ENCODE peak calls at places on chromosomes 6 and 20, in nine cellular contexts. G is body of pancreas; T is stimulated activated CD4-positive, alpha-beta T cell treated with anti-CD3 and anti-CD28 coated beads, Interleukin-1b, Interleukin-23, amount 100 ng/mL, for 24 hours; M is HT-29; R is iPS-NIHi11; N is small intestine; Y is brain microvascular endothelial cell; E is activated CD4-positive, alpha-beta T cell treated with anti-CD3 and anti-CD28 coated beads, Interleukin-2, amount 50 U/mL, for 24 hours; A is hypothalamus. P is an unnamed sample.

GRCh38 chr6:17580518-17581048 is 19.5 kb upstream of the FAM8A1 start:
- DNase-seq in G (peak; percentile 53), T (peak; percentile 28), M (no peak), R (peak; percentile 43), N (no peak), Y (peak; percentile 25), E (no peak), A (no peak), P (peak; percentile 39)

GRCh38 chr6:85015396-85015990 is 251.1 kb upstream of the TBX18 start:
- DNase-seq in G (peak; percentile 25), T (no peak), M (peak; percentile 80), R (peak; percentile 78), N (peak; percentile 25), Y (peak; percentile 78), E (no peak), A (no peak), P (peak; percentile 52)

GRCh38 chr6:111993342-111993741 is 60.6 kb upstream of the CCN6 start:
- DNase-seq in G (no peak), T (no peak), M (no peak), R (no peak), N (no peak), Y (no peak), E (no peak), A (no peak), P (no peak)

GRCh38 chr20:17971571-17972013 is 2.8 kb downstream of the MGME1 start:
- DNase-seq in G (no peak), T (no peak), M (no peak), R (peak; percentile 27), N (peak; percentile 27), Y (peak; percentile 51), E (no peak), A (no peak), P (no peak)

GRCh38 chr6:34953084-34954025 is 64.3 kb downstream of the ANKS1A start:
- DNase-seq in G (peak; percentile 63), T (no peak), M (peak; percentile 82), R (no peak), N (peak; percentile 75), Y (peak; percentile 76), E (no peak), A (no peak), P (no peak)

GRCh38 chr20:49510562-49511117 is 28.2 kb upstream of the KCNB1 start:
- DNase-seq in G (peak; percentile 40), T (no peak), M (no peak), R (no peak), N (no peak), Y (peak; percentile 45), E (no peak), A (no peak), P (peak; percentile 46)

GRCh38 chr6:152404458-152404857 is 232.7 kb downstream of the SYNE1 start:
- DNase-seq in G (no peak), T (no peak), M (no peak), R (no peak), N (no peak), Y (no peak), E (no peak), A (no peak), P (no peak)

GRCh38 chr20:2946988-2947961 is 74.0 kb downstream of the PTPRA start:
- DNase-seq in G (peak; percentile 18), T (no peak), M (no peak), R (no peak), N (peak; percentile 53), Y (peak; percentile 76), E (no peak), A (no peak), P (no peak)

GRCh38 chr6:1485678-1486077 is 96.3 kb downstream of the FOXF2 start:
- DNase-seq in G (no peak), T (no peak), M (no peak), R (no peak), N (peak; percentile 9), Y (peak; percentile 89), E (no peak), A (no peak), P (no peak)

GRCh38 chr20:42441196-42441861 is 748.4 kb downstream of the PTPRT start:
- DNase-seq in G (no peak), T (no peak), M (no peak), R (no peak), N (no peak), Y (no peak), E (no peak), A (no peak), P (no peak)

GRCh38 chr6:19024737-19025136 is 637.6 kb downstream of the RNF144B start:
- DNase-seq in G (peak; percentile 16), T (no peak), M (peak; percentile 75), R (peak; percentile 30), N (peak; percentile 57), Y (peak; percentile 72), E (no peak), A (no peak), P (peak; percentile 46)

GRCh38 chr6:10837692-10837996 is 695 bp downstream of the MAK start:
- DNase-seq in G (peak; percentile 12), T (peak; percentile 7), M (peak; percentile 13), R (peak; percentile 37), N (no peak), Y (peak; percentile 3), E (peak; percentile 4), A (no peak), P (no peak)

GRCh38 chr6:22302828-22303227 is 6.0 kb upstream of the PRL start:
- DNase-seq in G (no peak), T (no peak), M (no peak), R (no peak), N (no peak), Y (no peak), E (no peak), A (no peak), P (no peak)

GRCh38 chr20:19802492-19803158 is 44.6 kb downstream of the RIN2 start:
- DNase-seq in G (peak; percentile 50), T (no peak), M (peak; percentile 87), R (peak; percentile 41), N (peak; percentile 55), Y (no peak), E (no peak), A (no peak), P (no peak)

GRCh38 chr20:43533060-43533459 is 25.6 kb downstream of the L3MBTL1 start:
- DNase-seq in G (no peak), T (no peak), M (no peak), R (no peak), N (no peak), Y (no peak), E (no peak), A (no peak), P (no peak)

GRCh38 chr6:159899994-159900745 is 9.4 kb downstream of the MAS1 start:
- DNase-seq in G (no peak), T (no peak), M (peak; percentile 5), R (no peak), N (no peak), Y (peak; percentile 90), E (no peak), A (no peak), P (no peak)

GRCh38 chr20:14764511-14765369 is 427.3 kb upstream of the FLRT3 start:
- DNase-seq in G (peak; percentile 75), T (no peak), M (peak; percentile 58), R (peak; percentile 19), N (peak; percentile 37), Y (no peak), E (no peak), A (no peak), P (peak; percentile 87)

GRCh38 chr6:124961784-124962611 is at the start of gene RNF217:
- DNase-seq in G (peak; percentile 64), T (peak; percentile 4), M (no peak), R (peak; percentile 77), N (peak; percentile 43), Y (peak; percentile 52), E (no peak), A (no peak), P (peak; percentile 63)

GRCh38 chr20:20201639-20202038 is 149.3 kb downstream of the CFAP61 start:
- DNase-seq in G (no peak), T (no peak), M (no peak), R (no peak), N (no peak), Y (no peak), E (no peak), A (no peak), P (no peak)

P was measured in lung.